ENCODE peak calls at places on chromosomes 11 and 22, in eight cellular contexts. L is HepG2, Y is HCT116, B is prostate gland, P is transverse colon, U is spleen, S is breast epithelium, G is stomach. X is an unnamed sample.

GRCh38 chr11:58444285-58444684 is 2.2 kb upstream of the OR5B12 start:
- DNase-seq in Y (no peak), G (no peak), S (no peak), B (no peak), P (no peak), L (peak; percentile 39), U (no peak), X (no peak)

GRCh38 chr11:61507962-61508824 is at the start of gene LRRC10B:
- DNase-seq in U (no peak), P (peak; percentile 85), G (no peak), S (no peak), Y (peak; percentile 52), B (no peak), L (no peak), X (no peak)

GRCh38 chr11:23112987-23113886 is 253.0 kb upstream of the CCDC179 start:
- DNase-seq in L (peak; percentile 69), U (no peak), S (no peak), B (peak; percentile 11), P (peak; percentile 77), G (peak; percentile 57), Y (no peak), X (no peak)

GRCh38 chr22:25134028-25134427 is 65.6 kb upstream of the CRYBB3 start:
- DNase-seq in G (peak; percentile 83), U (no peak), Y (no peak), P (peak; percentile 63), B (peak; percentile 94), S (peak; percentile 89), L (no peak), X (no peak)

GRCh38 chr11:132972565-132972964 is 559.7 kb downstream of the OPCML start:
- DNase-seq in G (no peak), U (no peak), S (no peak), Y (no peak), L (no peak), P (no peak), B (no peak), X (no peak)

GRCh38 chr22:37607010-37607911 is 1.4 kb upstream of the GGA1 start:
- DNase-seq in U (peak; percentile 98), S (peak; percentile 95), B (peak; percentile 91), Y (peak; percentile 83), L (peak; percentile 77), G (peak; percentile 97), P (peak; percentile 95), X (no peak)

GRCh38 chr22:26629988-26630761 is 8.4 kb downstream of the CRYBA4 start:
- DNase-seq in U (no peak), S (no peak), L (no peak), G (no peak), B (no peak), P (no peak), Y (no peak), X (no peak)

GRCh38 chr11:101792814-101793213 is 122.0 kb upstream of the CEP126 start:
- DNase-seq in Y (no peak), L (no peak), B (no peak), S (no peak), P (no peak), G (no peak), U (no peak), X (no peak)

GRCh38 chr11:105361651-105362050 is 222.1 kb upstream of the CARD18 start:
- DNase-seq in B (no peak), L (no peak), P (no peak), S (no peak), G (no peak), Y (no peak), U (no peak), X (no peak)

GRCh38 chr11:16301462-16301861 is 54.9 kb downstream of the SOX6 start:
- DNase-seq in B (no peak), G (no peak), L (no peak), S (no peak), P (no peak), Y (no peak), U (no peak), X (no peak)

GRCh38 chr11:131471976-131472375 is 101.6 kb downstream of the NTM start:
- DNase-seq in P (no peak), B (no peak), G (no peak), U (no peak), L (no peak), S (no peak), Y (no peak), X (no peak)

GRCh38 chr22:47010211-47010610 is 247.8 kb downstream of the TBC1D22A start:
- DNase-seq in L (no peak), P (peak; percentile 51), B (no peak), G (no peak), Y (no peak), S (no peak), U (no peak), X (no peak)

GRCh38 chr11:101296896-101297295 is 167.3 kb upstream of the PGR start:
- DNase-seq in B (no peak), Y (no peak), G (no peak), S (no peak), U (no peak), P (no peak), L (no peak), X (no peak)

GRCh38 chr11:111531687-111532364 is 8.7 kb upstream of the LAYN start:
- DNase-seq in B (peak; percentile 42), U (no peak), P (no peak), Y (peak; percentile 3), S (no peak), G (no peak), L (no peak), X (no peak)

GRCh38 chr22:24412274-24412673 is 15.1 kb upstream of the ADORA2A start:
- DNase-seq in G (peak; percentile 14), Y (no peak), S (no peak), U (no peak), P (no peak), L (no peak), B (no peak), X (no peak)

DNA sequence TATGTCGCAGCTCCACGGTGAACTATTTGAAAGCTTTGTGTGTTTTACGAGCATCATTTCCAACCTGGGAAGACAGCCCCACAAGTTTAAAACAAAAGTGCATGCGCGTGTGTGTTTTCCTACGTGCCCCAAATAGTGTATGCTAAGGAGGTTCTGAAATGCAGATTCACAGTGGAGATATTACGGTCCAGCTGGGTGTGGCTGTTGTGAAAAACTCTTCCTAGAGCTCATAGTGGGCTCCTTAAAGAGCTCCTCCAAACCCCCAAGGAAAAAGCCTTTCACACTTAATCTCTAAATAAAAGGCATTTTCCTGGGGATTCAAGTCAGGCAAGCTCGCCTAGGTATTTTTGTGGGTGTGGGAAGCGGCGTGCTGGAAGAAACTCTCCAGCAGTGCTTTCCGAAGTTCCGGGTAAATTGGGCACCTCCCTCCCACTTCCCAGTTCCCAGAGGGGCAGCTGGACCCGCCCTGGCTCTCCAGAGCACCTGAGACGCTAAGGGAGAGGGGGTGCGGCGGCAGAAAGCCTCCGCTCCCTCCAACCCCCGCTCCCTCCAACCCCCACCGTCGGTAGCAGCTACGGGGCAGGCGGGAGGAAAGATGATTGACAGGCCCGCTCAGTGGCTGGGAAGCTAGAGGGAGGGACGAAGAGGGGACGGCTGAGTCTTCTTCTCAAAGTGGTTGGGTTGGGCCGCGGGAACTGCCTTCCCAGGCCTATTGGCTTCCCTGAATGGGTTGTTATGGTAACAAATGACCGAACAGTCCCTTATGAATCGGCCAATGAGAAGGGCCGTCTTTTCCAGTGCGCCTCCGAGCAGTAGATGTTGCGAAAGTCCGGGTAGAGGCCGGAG is 558 bp upstream of the PCF11 start:
- DNase-seq in L (peak; percentile 100), P (peak; percentile 99), S (peak; percentile 100), B (peak; percentile 99), G (peak; percentile 99), Y (peak; percentile 99), U (peak; percentile 100), X (peak; percentile 100)
- TF ChIP-seq POLR2A in L (no peak), P (no peak), S (peak; percentile 92), B (peak; percentile 69), G (peak; percentile 26), Y (peak; percentile 56), U (peak; percentile 93), X (peak; percentile 99)

GRCh38 chr11:76669901-76670474 is 559 bp downstream of the LRRC32 start:
- DNase-seq in Y (no peak), B (no peak), U (peak; percentile 68), G (no peak), L (no peak), P (no peak), S (no peak), X (no peak)

GRCh38 chr11:76672431-76673163 is 2.0 kb upstream of the LRRC32 start:
- DNase-seq in U (peak; percentile 94), B (no peak), P (peak; percentile 41), S (no peak), L (no peak), Y (no peak), G (no peak), X (no peak)

GRCh38 chr11:76671626-76672309 is 1.2 kb upstream of the LRRC32 start:
- DNase-seq in G (no peak), L (no peak), Y (no peak), P (no peak), S (no peak), U (peak; percentile 64), B (no peak), X (no peak)

GRCh38 chr11:76670475-76671235 is at the start of gene LRRC32:
- DNase-seq in U (peak; percentile 89), S (no peak), B (no peak), L (no peak), G (peak; percentile 45), Y (no peak), P (peak; percentile 57), X (no peak)

GRCh38 chr11:76671236-76671590 is 666 bp upstream of the LRRC32 start:
- DNase-seq in L (no peak), U (no peak), G (no peak), P (no peak), S (no peak), Y (no peak), B (no peak), X (no peak)
- H3K4me1 ChIP-seq in L (peaks cover 15% of the 10 kb centered on the region), U (peaks cover 45% of the 10 kb centered on the region), G (peaks cover 29% of the 10 kb centered on the region), P (peaks cover 6% of the 10 kb centered on the region), S (peaks cover 7% of the 10 kb centered on the region), Y (peaks cover 11% of the 10 kb centered on the region), B (no peaks in the 10 kb centered on the region), X (peaks cover 53% of the 10 kb centered on the region)

DNA sequence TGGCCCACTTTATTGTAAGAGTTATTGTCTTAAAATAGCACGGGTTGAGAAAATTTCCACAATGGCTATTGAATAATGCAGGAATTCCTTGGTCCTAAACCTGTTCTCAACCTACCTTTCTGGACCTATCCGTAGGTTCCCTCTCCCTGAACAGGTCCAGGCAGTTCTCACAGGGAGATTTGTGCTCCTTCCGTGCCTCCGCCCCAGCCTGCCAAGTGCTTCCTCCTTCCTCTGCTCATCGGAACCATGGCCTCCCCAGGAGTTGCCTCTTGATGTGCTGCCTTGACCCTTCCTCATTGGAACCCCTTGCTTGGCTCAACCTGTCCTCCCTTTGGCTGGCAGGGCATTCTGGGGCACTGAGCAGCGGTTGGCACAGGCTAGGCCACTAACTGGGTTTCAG is 147.4 kb downstream of the DSCAML1 start:
- DNase-seq in L (no peak), U (no peak), G (no peak), S (no peak), P (no peak), B (no peak), Y (no peak), X (no peak)
- TF ChIP-seq POLR2AphosphoS5 in L (no peak), U (no peak), G (no peak), S (no peak), P (no peak), B (no peak), Y (no peak), X (no peak)

DNA sequence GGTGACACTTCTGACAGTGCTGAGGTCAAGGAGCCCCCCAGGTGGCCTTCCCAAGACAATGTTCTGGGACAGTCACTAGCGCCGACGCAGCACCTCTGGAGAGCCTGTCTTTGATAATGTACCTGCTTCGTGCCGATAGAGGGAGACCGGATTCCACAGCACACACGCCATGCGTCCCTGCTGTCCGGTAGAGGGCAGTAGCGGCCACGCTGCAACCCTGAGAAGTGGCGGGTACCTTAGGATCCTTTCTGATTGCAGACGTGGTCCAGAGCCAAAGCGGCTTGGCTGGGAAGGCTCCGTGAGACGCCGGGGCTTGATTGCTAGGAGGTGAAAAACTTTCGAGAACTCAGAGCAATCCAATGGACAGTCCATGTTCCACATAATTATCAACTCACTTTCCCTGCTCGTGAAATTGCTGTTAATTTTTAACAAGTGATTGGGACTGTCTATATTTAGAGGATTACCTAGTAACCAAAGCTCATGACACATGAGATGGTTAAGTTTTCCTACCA is 11.4 kb upstream of the BARX2 start:
- DNase-seq in Y (peak; percentile 85), G (peak; percentile 91), U (peak; percentile 87), P (peak; percentile 88), B (peak; percentile 89), L (peak; percentile 80), S (peak; percentile 65), X (no peak)
- TF ChIP-seq POLR2A in Y (no peak), G (no peak), U (no peak), P (no peak), B (no peak), L (no peak), S (no peak), X (no peak)